ENCODE peak calls at places on chromosomes 6 and 20, in six cellular contexts. Z, A, B, U, M and H are unnamed samples.

GRCh38 chr6:45663181-45664180 is 285.7 kb upstream of the SUPT3H start:
- DNase-seq in Z (peak), A (no peak), B (peak), U (peak), M (peak), H (peak)

GRCh38 chr6:45967363-45967762 is 48.3 kb downstream of the CLIC5 start:
- DNase-seq in Z (no peak), A (no peak), B (no peak), U (no peak), M (no peak), H (no peak)

GRCh38 chr6:152378154-152378553 is 259.0 kb downstream of the SYNE1 start:
- DNase-seq in Z (peak), A (no peak), B (no peak), U (no peak), M (no peak), H (peak)

GRCh38 chr20:3751664-3752385 is 15.7 kb downstream of the ADISSP start:
- DNase-seq in Z (peak), A (peak), B (peak), U (peak), M (peak), H (no peak)

GRCh38 chr20:54335299-54335698 is 127.4 kb downstream of the PFDN4 start:
- DNase-seq in Z (peak), A (no peak), B (no peak), U (no peak), M (no peak), H (no peak)

GRCh38 chr6:142838821-142839685 is 105.9 kb downstream of the HIVEP2 start:
- DNase-seq in Z (peak), A (no peak), B (no peak), U (no peak), M (no peak), H (peak)

GRCh38 chr6:147510949-147511590 is 2.6 kb downstream of the SAMD5 start:
- DNase-seq in Z (no peak), A (no peak), B (no peak), U (peak), M (no peak), H (no peak)

GRCh38 chr6:153003294-153003645 is 761 bp upstream of the MTRF1L start:
- DNase-seq in Z (no peak), A (peak), B (no peak), U (no peak), M (no peak), H (no peak)

GRCh38 chr6:138044458-138044857 is 62.8 kb downstream of the PERP start:
- DNase-seq in Z (peak), A (no peak), B (no peak), U (no peak), M (no peak), H (no peak)

GRCh38 chr20:45359069-45359405 is 3.9 kb upstream of the SYS1 start:
- DNase-seq in Z (peak), A (no peak), B (peak), U (no peak), M (peak), H (peak)

DNA sequence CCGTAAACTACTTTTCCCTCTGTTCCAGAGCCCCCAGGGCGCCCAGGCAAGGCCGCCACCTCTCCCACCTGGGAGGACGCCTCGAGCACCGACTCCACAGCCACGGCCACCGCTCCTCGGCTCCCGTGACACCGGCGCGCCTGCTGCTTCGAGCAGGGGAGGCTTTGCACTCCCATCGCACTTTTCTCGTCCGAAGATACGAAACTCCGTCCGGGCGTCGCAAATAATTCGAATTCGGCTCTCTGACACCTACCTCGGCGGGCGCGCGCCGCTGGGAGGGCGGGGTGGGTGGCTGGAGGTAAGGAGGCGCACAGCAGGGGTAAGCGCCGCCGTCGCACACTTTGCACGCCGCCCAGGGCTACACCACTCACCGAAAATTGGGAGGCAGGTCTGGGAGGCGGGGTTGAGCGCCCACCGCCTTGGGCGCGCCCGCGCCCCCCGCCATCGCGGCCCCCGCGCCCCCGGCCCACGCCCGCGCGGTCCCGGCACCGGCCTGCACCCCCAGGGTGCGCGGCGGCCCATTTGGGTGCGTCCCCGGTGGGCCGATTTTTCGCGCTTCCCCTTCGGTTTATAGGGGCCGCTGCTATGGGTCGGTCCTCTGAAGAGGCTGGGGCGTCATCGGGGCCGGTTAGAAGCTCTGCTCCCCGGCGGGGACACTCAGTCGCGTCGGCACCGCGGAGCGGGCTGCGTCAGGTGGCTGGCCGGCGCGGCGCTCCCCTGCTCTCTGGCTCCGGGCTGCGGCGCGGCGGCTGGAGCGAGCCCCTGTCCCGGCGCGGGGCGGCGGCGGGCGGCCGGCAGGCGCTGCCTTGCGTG is 36.2 kb downstream of the GNAS start:
- DNase-seq in Z (peak), A (peak), B (peak), U (peak), M (peak), H (peak)
- H3K4me3 ChIP-seq in Z (peak), A (peak), B (peak), U (peak), M (peak), H (peak)

GRCh38 chr6:117906905-117907599 is at the start of gene SLC35F1:
- DNase-seq in Z (peak), A (no peak), B (peak), U (no peak), M (peak), H (peak)
- TF ChIP-seq CTCF in Z (no peak), A (no peak), B (peak), U (no peak), M (no peak), H (peak)

GRCh38 chr6:14381225-14381887 is 263.8 kb downstream of the CD83 start:
- DNase-seq in Z (no peak), A (no peak), B (no peak), U (no peak), M (no peak), H (no peak)
- H3K4me3 ChIP-seq in Z (no peak), A (no peak), B (no peak), U (no peak), M (no peak), H (no peak)

DNA sequence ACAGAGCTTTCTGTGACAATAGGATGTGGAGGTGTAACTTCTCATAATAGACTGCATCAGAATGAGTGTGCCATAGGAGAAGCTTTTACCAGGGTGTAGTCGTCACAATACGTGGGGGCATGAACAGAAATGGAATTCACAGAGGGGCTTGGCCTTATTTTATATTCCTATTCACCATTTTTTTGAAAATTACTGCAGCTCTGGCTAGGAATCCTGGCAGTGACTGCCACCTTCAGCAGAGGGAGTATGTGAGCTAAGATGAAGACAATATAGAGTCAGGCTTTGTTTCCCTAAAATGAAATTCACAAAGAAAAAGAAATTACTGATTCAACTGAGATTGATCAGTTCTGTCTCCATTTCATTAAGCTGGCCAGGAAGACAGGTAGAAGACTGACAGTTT is 13.9 kb downstream of the TOMM6 start:
- DNase-seq in Z (peak), A (peak), B (peak), U (no peak), M (no peak), H (peak)
- TF ChIP-seq CTCF in Z (peak), A (peak), B (peak), U (no peak), M (no peak), H (peak)